ENCODE peak calls at places on chromosomes 16 and 17, in five cellular contexts. M is PC-3; S is MM.1S; D is RPMI7951; Z is activated naive CD8-positive, alpha-beta T cell treated with anti-CD3 and anti-CD28 coated beads, Interleukin-2, amount 50 U/mL, for 24 hours. G is an unnamed sample.

GRCh38 chr17:3681057-3681456 is 12.4 kb downstream of the EMC6 start:
- DNase-seq in M (no peak), S (no peak), D (no peak), Z (no peak), G (no peak)

GRCh38 chr17:37092041-37092440 is 143.3 kb downstream of the AATF start:
- DNase-seq in M (no peak), S (no peak), D (no peak), Z (no peak), G (peak; percentile 20)

GRCh38 chr16:17368951-17369350 is 101.8 kb downstream of the XYLT1 start:
- DNase-seq in M (no peak), S (no peak), D (no peak), Z (no peak), G (no peak)

GRCh38 chr17:18143044-18143936 is 34.7 kb downstream of the MYO15A start:
- DNase-seq in M (peak; percentile 43), S (no peak), D (no peak), Z (peak; percentile 21), G (peak; percentile 26)

GRCh38 chr16:85309656-85310587 is 197.7 kb upstream of the CIBAR2 start:
- DNase-seq in M (no peak), S (no peak), D (peak; percentile 51), Z (peak; percentile 29), G (no peak)

GRCh38 chr17:82372591-82373452 is 1.3 kb downstream of the UTS2R start:
- DNase-seq in M (no peak), S (no peak), D (no peak), Z (no peak), G (no peak)

GRCh38 chr16:57029161-57030160 is 40.1 kb downstream of the NLRC5 start:
- DNase-seq in M (peak; percentile 2), S (no peak), D (peak; percentile 91), Z (no peak), G (peak; percentile 57)

GRCh38 chr16:54236761-54237160 is 49.8 kb downstream of the IRX3 start:
- DNase-seq in M (no peak), S (no peak), D (peak; percentile 65), Z (no peak), G (no peak)

GRCh38 chr16:23113185-23113584 is 36.1 kb downstream of the USP31 start:
- DNase-seq in M (no peak), S (no peak), D (no peak), Z (no peak), G (no peak)

GRCh38 chr16:46882304-46882939 is 1.7 kb upstream of the GPT2 start:
- DNase-seq in M (no peak), S (no peak), D (no peak), Z (no peak), G (no peak)

GRCh38 chr17:29933379-29933778 is 3.4 kb upstream of the SSH2 start:
- DNase-seq in M (peak; percentile 39), S (no peak), D (peak; percentile 22), Z (no peak), G (peak; percentile 57)

GRCh38 chr17:19904412-19904811 is 36.7 kb upstream of the ULK2 start:
- DNase-seq in M (peak; percentile 41), S (no peak), D (no peak), Z (no peak), G (peak; percentile 17)

GRCh38 chr17:11144358-11145233 is 96.4 kb upstream of the SHISA6 start:
- DNase-seq in M (peak; percentile 57), S (peak; percentile 35), D (peak; percentile 58), Z (no peak), G (peak; percentile 46)

GRCh38 chr16:57316390-57317017 is 32.0 kb upstream of the PLLP start:
- DNase-seq in M (peak; percentile 64), S (no peak), D (peak; percentile 88), Z (no peak), G (peak; percentile 91)

GRCh38 chr17:55655777-55656176 is 66.9 kb downstream of the TMEM100 start:
- DNase-seq in M (no peak), S (no peak), D (no peak), Z (no peak), G (no peak)

G was measured in MCF 10A.